ENCODE peak calls at places on chromosomes 12 and 14, in seven cellular contexts. P is caudate nucleus; R is NCI-H1092; G is posterior cingulate gyrus; S is G401; U is neural crest cell; E is activated T-helper 9 cell treated with anti-CD3 and anti-CD28 coated beads, Interleukin-2, amount 50 U/mL, for 16 hours. M is an unnamed sample.

GRCh38 chr14:61566537-61567225 is 128.6 kb upstream of the HIF1A start:
- DNase-seq in G (no peak), S (no peak), U (no peak), R (no peak), P (no peak), E (no peak), M (peak; percentile 41)

GRCh38 chr12:47783024-47783755 is 10.2 kb downstream of the SLC48A1 start:
- DNase-seq in R (no peak), P (no peak), U (no peak), G (no peak), S (no peak), E (no peak), M (no peak)

GRCh38 chr12:117750657-117751056 is 218.1 kb downstream of the KSR2 start:
- DNase-seq in E (no peak), U (no peak), S (no peak), R (no peak), P (no peak), G (no peak), M (no peak)

GRCh38 chr14:24282736-24283135 is 11.3 kb upstream of the RABGGTA start:
- DNase-seq in G (no peak), P (no peak), E (no peak), S (no peak), U (no peak), R (no peak), M (no peak)

GRCh38 chr12:53076461-53076860 is 2.7 kb downstream of the SPRYD3 start:
- DNase-seq in P (no peak), E (no peak), U (no peak), S (no peak), G (no peak), R (no peak), M (no peak)

GRCh38 chr12:98754095-98754494 is 109.0 kb downstream of the APAF1 start:
- DNase-seq in R (no peak), G (peak; percentile 52), U (no peak), P (no peak), S (no peak), E (no peak), M (no peak)

GRCh38 chr12:12476836-12477531 is 85.7 kb downstream of the DUSP16 start:
- DNase-seq in S (peak; percentile 27), E (no peak), R (peak; percentile 83), G (peak; percentile 76), U (no peak), P (peak; percentile 77), M (no peak)

GRCh38 chr14:52678591-52678990 is 16.8 kb downstream of the ERO1A start:
- DNase-seq in S (no peak), P (no peak), E (no peak), R (no peak), U (no peak), G (no peak), M (no peak)

GRCh38 chr12:101942206-101942605 is 64.8 kb downstream of the DRAM1 start:
- DNase-seq in S (no peak), P (no peak), E (no peak), G (no peak), R (no peak), U (no peak), M (no peak)

GRCh38 chr14:103724116-103724515 is 8.5 kb downstream of the ZFYVE21 start:
- DNase-seq in G (peak; percentile 67), U (no peak), E (no peak), S (peak; percentile 71), P (no peak), R (no peak), M (no peak)

GRCh38 chr12:39966251-39966650 is 139.6 kb downstream of the SLC2A13 start:
- DNase-seq in R (no peak), P (no peak), S (no peak), E (no peak), U (no peak), G (no peak), M (no peak)

GRCh38 chr14:88026890-88027289 is 22.0 kb downstream of the GPR65 start:
- DNase-seq in P (no peak), S (no peak), U (no peak), E (no peak), R (no peak), G (no peak), M (no peak)

GRCh38 chr14:21868442-21869046 is 194.9 kb upstream of the OR4E1 start:
- DNase-seq in E (peak; percentile 56), U (peak; percentile 73), S (peak; percentile 23), G (peak; percentile 25), R (no peak), P (peak; percentile 17), M (peak; percentile 72)

GRCh38 chr12:58774008-58774407 is 146.3 kb downstream of the LRIG3 start:
- DNase-seq in E (no peak), S (no peak), U (no peak), G (no peak), R (no peak), P (no peak), M (no peak)

GRCh38 chr14:32232481-32232880 is 29.4 kb upstream of the RNU6-8 start:
- DNase-seq in R (no peak), U (no peak), S (no peak), G (no peak), E (no peak), P (no peak), M (no peak)

GRCh38 chr12:661720-662486 is 1.3 kb downstream of the NINJ2 start:
- DNase-seq in U (no peak), S (no peak), G (no peak), E (no peak), P (no peak), R (no peak), M (no peak)

M was measured in natural killer cell treated with Interleukin-12 subunit alpha and Interleukin-12 subunit beta and Interleukin-15 and Interleukin-18, amount 100 ng/mL, for 72 hours.